ENCODE peak calls at places on chromosomes 4 and X, in nine cellular contexts. Y is glomerular endothelial cell, G is hepatocyte, I is iPS DF 19.7, F is ELR, S is GM20000, U is MG63, D is sigmoid colon, Q is A673. B is an unnamed sample.

GRCh38 chr4:168451744-168452394 is 28.4 kb downstream of the DDX60L start:
- DNase-seq in Y (peak), S (no peak), D (no peak), I (no peak), Q (peak), F (peak), U (no peak), G (peak), B (peak)

GRCh38 chr4:47274931-47275330 is 188.6 kb downstream of the COMMD8 start:
- DNase-seq in G (no peak), D (no peak), S (no peak), F (no peak), I (no peak), U (no peak), Y (no peak), Q (no peak), B (no peak)

GRCh38 chr4:20603671-20604313 is 96.5 kb upstream of the PACRGL start:
- DNase-seq in D (no peak), F (peak), S (no peak), I (no peak), U (peak), Q (peak), G (no peak), Y (peak), B (no peak)

GRCh38 chr4:166493828-166494432 is 620.9 kb downstream of the TLL1 start:
- DNase-seq in I (no peak), D (no peak), G (peak), Q (no peak), U (no peak), F (peak), S (no peak), Y (no peak), B (no peak)

GRCh38 chr4:122584517-122584916 is 36.3 kb downstream of the IL21 start:
- DNase-seq in I (no peak), Y (peak), Q (no peak), D (no peak), S (peak), G (no peak), U (no peak), F (peak), B (no peak)

GRCh38 chr4:163744861-163745260 is 250.4 kb downstream of the TMA16 start:
- DNase-seq in Q (no peak), I (no peak), U (no peak), Y (no peak), S (peak), F (no peak), G (no peak), D (no peak), B (no peak)

GRCh38 chr4:184534511-184535391 is 60.4 kb upstream of the IRF2 start:
- DNase-seq in Q (peak), Y (peak), F (peak), S (peak), G (peak), I (no peak), D (no peak), U (no peak), B (peak)

GRCh38 chrX:20067709-20068315 is 48.9 kb downstream of the MAP7D2 start:
- DNase-seq in G (peak), D (peak), I (no peak), U (peak), Y (peak), Q (peak), S (no peak), F (peak), B (no peak)

GRCh38 chrX:131677655-131678628 is 134.1 kb downstream of the OR13H1 start:
- DNase-seq in U (peak), F (peak), Q (peak), I (peak), Y (no peak), G (peak), D (no peak), S (peak), B (peak)